ENCODE peak calls at places on chromosomes 1 and 21, in nine cellular contexts. C is RWPE1; O is HT1080; E is pancreas; Q is GM20000; N is cardiac septum; A is NCI-H1436; V is astrocyte of the spinal cord; L is stimulated activated CD4-positive, alpha-beta T cell treated with anti-CD3 and anti-CD28 coated beads, Interleukin-4, amount 100 ng/mL, for 4 hours. S is an unnamed sample.
A peak's percentile ranks its signal among the peaks of the same experiment; 100 is the strongest.

GRCh38 chr1:18365099-18365705 is 115.5 kb upstream of the KLHDC7A start:
- DNase-seq in A (no peak), V (no peak), E (no peak), Q (no peak), L (no peak), O (no peak), N (no peak), C (no peak), S (no peak)

GRCh38 chr1:227934476-227935313 is 13.0 kb downstream of the WNT9A start:
- DNase-seq in Q (no peak), C (peak; percentile 86), V (peak; percentile 70), O (peak; percentile 59), N (no peak), E (no peak), L (peak; percentile 70), A (no peak), S (no peak)

GRCh38 chr1:20511518-20512428 is 3.8 kb upstream of the MUL1 start:
- DNase-seq in L (no peak), V (no peak), O (peak; percentile 6), A (no peak), Q (no peak), E (no peak), N (peak; percentile 33), C (no peak), S (no peak)

GRCh38 chr1:243482237-243483022 is 226.6 kb downstream of the SDCCAG8 start:
- DNase-seq in A (no peak), N (no peak), O (no peak), C (peak; percentile 65), Q (no peak), L (no peak), E (no peak), V (peak; percentile 62), S (peak; percentile 38)

GRCh38 chr1:70887936-70888335 is 159.7 kb downstream of the PTGER3 start:
- DNase-seq in L (no peak), N (no peak), O (no peak), V (no peak), E (no peak), Q (no peak), C (no peak), A (no peak), S (no peak)

GRCh38 chr21:38798481-38798882 is 7.2 kb upstream of the ETS2 start:
- DNase-seq in V (peak; percentile 70), L (no peak), E (no peak), O (peak; percentile 84), Q (no peak), A (no peak), C (peak; percentile 90), N (no peak), S (no peak)

GRCh38 chr1:209890606-209891330 is 47.2 kb upstream of the SYT14 start:
- DNase-seq in Q (no peak), C (no peak), L (no peak), O (peak; percentile 32), A (no peak), N (no peak), V (peak; percentile 38), E (no peak), S (no peak)

GRCh38 chr1:183278736-183279591 is 92.9 kb downstream of the LAMC2 start:
- DNase-seq in V (peak; percentile 66), O (peak; percentile 78), L (no peak), A (no peak), E (no peak), C (peak; percentile 75), N (peak; percentile 74), Q (no peak), S (no peak)

GRCh38 chr1:6126521-6127067 is 53.5 kb downstream of the CHD5 start:
- DNase-seq in O (no peak), L (no peak), V (no peak), N (no peak), E (no peak), A (no peak), Q (no peak), C (no peak), S (no peak)

GRCh38 chr1:22872971-22873664 is 99.5 kb downstream of the LACTBL1 start:
- DNase-seq in N (no peak), Q (no peak), E (no peak), V (no peak), A (no peak), C (no peak), L (no peak), O (no peak), S (no peak)

GRCh38 chr1:217048104-217048707 is 325.0 kb upstream of the ESRRG start:
- DNase-seq in C (no peak), V (no peak), Q (peak; percentile 24), E (no peak), A (no peak), O (no peak), N (no peak), L (no peak), S (no peak)

GRCh38 chr1:81220614-81221071 is 580.1 kb upstream of the ADGRL2 start:
- DNase-seq in E (no peak), A (no peak), Q (no peak), L (no peak), O (no peak), C (no peak), V (no peak), N (no peak), S (no peak)